ENCODE peak calls at places on chromosomes 2 and 18, in eight cellular contexts. One of them, this sample, is unnamed.

GRCh38 chr18:35616664-35617423 is 35.3 kb downstream of the GALNT1 start:
- DNase-seq in heart left ventricle: no peak
- DNase-seq in gastrocnemius medialis: no peak
- DNase-seq in erythroblast: peak; percentile 61
- DNase-seq in transverse colon: peak; percentile 66
- DNase-seq in A549: peak; percentile 21
- DNase-seq in right lobe of liver: peak; percentile 24
- DNase-seq in H54: peak; percentile 19
- DNase-seq in this sample: peak; percentile 84

GRCh38 chr2:114063346-114063745 is 173.5 kb downstream of the ACTR3 start:
- DNase-seq in heart left ventricle: no peak
- DNase-seq in gastrocnemius medialis: no peak
- DNase-seq in A549: no peak
- DNase-seq in erythroblast: no peak
- DNase-seq in transverse colon: no peak
- DNase-seq in H54: no peak
- DNase-seq in right lobe of liver: no peak
- DNase-seq in this sample: no peak

GRCh38 chr2:45706028-45706427 is 54.6 kb downstream of the PRKCE start:
- DNase-seq in A549: no peak
- DNase-seq in transverse colon: no peak
- DNase-seq in erythroblast: no peak
- DNase-seq in gastrocnemius medialis: no peak
- DNase-seq in heart left ventricle: no peak
- DNase-seq in H54: no peak
- DNase-seq in right lobe of liver: no peak
- DNase-seq in this sample: no peak

GRCh38 chr2:152525277-152525838 is 190.4 kb downstream of the FMNL2 start:
- DNase-seq in H54: peak; percentile 20
- DNase-seq in A549: no peak
- DNase-seq in gastrocnemius medialis: no peak
- DNase-seq in transverse colon: peak; percentile 44
- DNase-seq in heart left ventricle: peak; percentile 46
- DNase-seq in right lobe of liver: peak; percentile 24
- DNase-seq in erythroblast: no peak
- DNase-seq in this sample: no peak

GRCh38 chr2:120394764-120395163 is 48.8 kb downstream of the INHBB start:
- DNase-seq in right lobe of liver: no peak
- DNase-seq in H54: no peak
- DNase-seq in erythroblast: no peak
- DNase-seq in heart left ventricle: no peak
- DNase-seq in A549: no peak
- DNase-seq in gastrocnemius medialis: no peak
- DNase-seq in transverse colon: no peak
- DNase-seq in this sample: peak; percentile 8

GRCh38 chr2:67032091-67032490 is 365.0 kb upstream of the ETAA1 start:
- DNase-seq in erythroblast: no peak
- DNase-seq in H54: no peak
- DNase-seq in heart left ventricle: no peak
- DNase-seq in transverse colon: no peak
- DNase-seq in right lobe of liver: no peak
- DNase-seq in A549: no peak
- DNase-seq in gastrocnemius medialis: no peak
- DNase-seq in this sample: no peak

GRCh38 chr2:21367421-21367820 is 243.7 kb downstream of the TDRD15 start:
- DNase-seq in gastrocnemius medialis: no peak
- DNase-seq in H54: peak; percentile 33
- DNase-seq in erythroblast: no peak
- DNase-seq in heart left ventricle: no peak
- DNase-seq in A549: no peak
- DNase-seq in transverse colon: no peak
- DNase-seq in right lobe of liver: no peak
- DNase-seq in this sample: no peak

GRCh38 chr2:178190938-178191910 is 3.1 kb upstream of the OSBPL6 start:
- DNase-seq in A549: no peak
- DNase-seq in heart left ventricle: no peak
- DNase-seq in transverse colon: no peak
- DNase-seq in gastrocnemius medialis: no peak
- DNase-seq in right lobe of liver: no peak
- DNase-seq in erythroblast: peak; percentile 23
- DNase-seq in H54: no peak
- DNase-seq in this sample: no peak

GRCh38 chr2:173187911-173188788 is 112.5 kb downstream of the MAP3K20 start:
- DNase-seq in heart left ventricle: peak; percentile 28
- DNase-seq in right lobe of liver: no peak
- DNase-seq in gastrocnemius medialis: no peak
- DNase-seq in H54: no peak
- DNase-seq in transverse colon: no peak
- DNase-seq in A549: no peak
- DNase-seq in erythroblast: peak; percentile 59
- DNase-seq in this sample: no peak

GRCh38 chr2:186696337-186696736 is 2.5 kb downstream of the FAM171B start:
- DNase-seq in erythroblast: no peak
- DNase-seq in heart left ventricle: no peak
- DNase-seq in A549: no peak
- DNase-seq in right lobe of liver: no peak
- DNase-seq in H54: no peak
- DNase-seq in transverse colon: no peak
- DNase-seq in gastrocnemius medialis: no peak
- DNase-seq in this sample: no peak

GRCh38 chr18:72470391-72470790 is 73.8 kb downstream of the CBLN2 start:
- DNase-seq in erythroblast: no peak
- DNase-seq in heart left ventricle: no peak
- DNase-seq in A549: no peak
- DNase-seq in gastrocnemius medialis: no peak
- DNase-seq in right lobe of liver: no peak
- DNase-seq in transverse colon: no peak
- DNase-seq in H54: no peak
- DNase-seq in this sample: no peak

GRCh38 chr2:240481720-240482119 is 46.3 kb downstream of the GPC1 start:
- DNase-seq in A549: no peak
- DNase-seq in transverse colon: no peak
- DNase-seq in H54: no peak
- DNase-seq in right lobe of liver: no peak
- DNase-seq in heart left ventricle: no peak
- DNase-seq in erythroblast: no peak
- DNase-seq in gastrocnemius medialis: no peak
- DNase-seq in this sample: no peak

GRCh38 chr2:42156756-42157155 is 12.4 kb upstream of the EML4 start:
- DNase-seq in heart left ventricle: no peak
- DNase-seq in H54: no peak
- DNase-seq in gastrocnemius medialis: no peak
- DNase-seq in A549: no peak
- DNase-seq in right lobe of liver: no peak
- DNase-seq in erythroblast: no peak
- DNase-seq in transverse colon: no peak
- DNase-seq in this sample: no peak

GRCh38 chr2:200406379-200406778 is 99.9 kb downstream of the SPATS2L start:
- DNase-seq in A549: no peak
- DNase-seq in erythroblast: no peak
- DNase-seq in gastrocnemius medialis: no peak
- DNase-seq in right lobe of liver: no peak
- DNase-seq in transverse colon: no peak
- DNase-seq in H54: no peak
- DNase-seq in heart left ventricle: no peak
- DNase-seq in this sample: no peak

GRCh38 chr2:234368861-234369261 is 128.0 kb downstream of the ARL4C start:
- DNase-seq in erythroblast: no peak
- DNase-seq in gastrocnemius medialis: peak; percentile 13
- DNase-seq in A549: peak; percentile 53
- DNase-seq in transverse colon: peak; percentile 55
- DNase-seq in right lobe of liver: no peak
- DNase-seq in H54: peak; percentile 56
- DNase-seq in heart left ventricle: no peak
- DNase-seq in this sample: peak; percentile 66

GRCh38 chr2:174764281-174765063 is at the start of gene CHRNA1:
- DNase-seq in heart left ventricle: no peak
- DNase-seq in erythroblast: no peak
- DNase-seq in transverse colon: no peak
- DNase-seq in A549: no peak
- DNase-seq in gastrocnemius medialis: peak; percentile 77
- DNase-seq in H54: no peak
- DNase-seq in right lobe of liver: no peak
- DNase-seq in this sample: no peak

GRCh38 chr2:191245046-191245868 is at the start of gene MYO1B:
- DNase-seq in right lobe of liver: peak; percentile 91
- DNase-seq in transverse colon: peak; percentile 82
- DNase-seq in A549: peak; percentile 58
- DNase-seq in H54: no peak
- DNase-seq in erythroblast: peak; percentile 18
- DNase-seq in gastrocnemius medialis: peak; percentile 6
- DNase-seq in heart left ventricle: peak; percentile 80
- DNase-seq in this sample: peak; percentile 76
- TF ChIP-seq POLR2A in right lobe of liver: peak; percentile 93
- TF ChIP-seq POLR2A in transverse colon: peak; percentile 31
- TF ChIP-seq POLR2A in A549: peak; percentile 90
- TF ChIP-seq POLR2A in H54: no peak
- TF ChIP-seq POLR2A in erythroblast: no peak
- TF ChIP-seq POLR2A in gastrocnemius medialis: peak; percentile 53
- TF ChIP-seq POLR2A in heart left ventricle: no peak
- TF ChIP-seq POLR2A in this sample: peak; percentile 32

GRCh38 chr2:8676191-8676914 is 5.5 kb upstream of the ID2 start:
- DNase-seq in erythroblast: peak; percentile 72
- DNase-seq in heart left ventricle: peak; percentile 92
- DNase-seq in transverse colon: peak; percentile 79
- DNase-seq in right lobe of liver: peak; percentile 94
- DNase-seq in A549: no peak
- DNase-seq in H54: no peak
- DNase-seq in gastrocnemius medialis: peak; percentile 72
- DNase-seq in this sample: no peak
- TF ChIP-seq POLR2A in erythroblast: peak; percentile 50
- TF ChIP-seq POLR2A in heart left ventricle: no peak
- TF ChIP-seq POLR2A in transverse colon: peak; percentile 56
- TF ChIP-seq POLR2A in right lobe of liver: peak; percentile 84
- TF ChIP-seq POLR2A in A549: no peak
- TF ChIP-seq POLR2A in H54: no peak
- TF ChIP-seq POLR2A in gastrocnemius medialis: peak; percentile 30
- TF ChIP-seq POLR2A in this sample: peak; percentile 32

DNA sequence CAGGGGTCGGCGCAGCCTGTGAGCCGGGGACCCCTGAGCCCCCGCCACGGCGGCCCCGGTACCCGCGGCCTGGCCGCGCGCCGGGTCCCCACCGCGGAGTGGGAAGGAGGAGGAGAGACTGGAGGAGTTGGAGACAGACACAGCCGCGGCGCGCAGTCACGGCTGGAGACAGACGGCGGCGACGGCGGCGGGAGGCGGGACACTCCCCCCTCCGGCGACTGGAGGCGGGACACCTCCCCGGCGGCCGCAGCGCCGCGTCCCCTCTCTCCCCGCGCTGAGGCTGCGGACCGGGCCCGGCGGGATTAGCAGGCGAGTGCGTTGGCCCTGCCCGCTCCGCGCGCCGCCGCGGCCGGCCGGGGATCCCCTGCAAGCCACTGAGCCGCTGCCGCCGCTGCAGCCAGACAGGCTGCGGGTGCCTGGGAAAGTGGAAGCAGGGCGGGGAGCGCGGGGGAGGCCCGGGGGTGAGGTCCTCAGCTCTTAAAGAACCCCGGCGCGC is 1.0 kb upstream of the LDLRAD4 start:
- DNase-seq in H54: peak; percentile 23
- DNase-seq in transverse colon: peak; percentile 70
- DNase-seq in heart left ventricle: peak; percentile 74
- DNase-seq in right lobe of liver: peak; percentile 78
- DNase-seq in A549: no peak
- DNase-seq in gastrocnemius medialis: peak; percentile 48
- DNase-seq in erythroblast: peak; percentile 58
- DNase-seq in this sample: peak; percentile 84
- TF ChIP-seq POLR2A in H54: no peak
- TF ChIP-seq POLR2A in transverse colon: no peak
- TF ChIP-seq POLR2A in heart left ventricle: no peak
- TF ChIP-seq POLR2A in right lobe of liver: peak; percentile 35
- TF ChIP-seq POLR2A in A549: no peak
- TF ChIP-seq POLR2A in gastrocnemius medialis: peak; percentile 55
- TF ChIP-seq POLR2A in erythroblast: no peak
- TF ChIP-seq POLR2A in this sample: peak; percentile 45

GRCh38 chr2:162573288-162573687 is 229.4 kb downstream of the GCA start:
- DNase-seq in erythroblast: no peak
- DNase-seq in transverse colon: no peak
- DNase-seq in H54: no peak
- DNase-seq in A549: no peak
- DNase-seq in right lobe of liver: no peak
- DNase-seq in heart left ventricle: no peak
- DNase-seq in gastrocnemius medialis: no peak
- DNase-seq in this sample: no peak

GRCh38 chr2:162579986-162580385 is 236.1 kb downstream of the GCA start:
- DNase-seq in gastrocnemius medialis: no peak
- DNase-seq in H54: no peak
- DNase-seq in right lobe of liver: no peak
- DNase-seq in transverse colon: no peak
- DNase-seq in A549: no peak
- DNase-seq in erythroblast: no peak
- DNase-seq in heart left ventricle: no peak
- DNase-seq in this sample: no peak

GRCh38 chr2:162579169-162579568 is 235.2 kb downstream of the GCA start:
- DNase-seq in heart left ventricle: no peak
- DNase-seq in gastrocnemius medialis: no peak
- DNase-seq in H54: no peak
- DNase-seq in transverse colon: no peak
- DNase-seq in erythroblast: no peak
- DNase-seq in right lobe of liver: no peak
- DNase-seq in A549: no peak
- DNase-seq in this sample: no peak

GRCh38 chr2:162574615-162575452 is 230.9 kb downstream of the GCA start:
- DNase-seq in A549: no peak
- DNase-seq in H54: no peak
- DNase-seq in erythroblast: no peak
- DNase-seq in right lobe of liver: peak; percentile 70
- DNase-seq in gastrocnemius medialis: no peak
- DNase-seq in transverse colon: peak; percentile 11
- DNase-seq in heart left ventricle: no peak
- DNase-seq in this sample: no peak
- TF ChIP-seq POLR2A in A549: no peak
- TF ChIP-seq POLR2A in H54: no peak
- TF ChIP-seq POLR2A in erythroblast: no peak
- TF ChIP-seq POLR2A in right lobe of liver: no peak
- TF ChIP-seq POLR2A in gastrocnemius medialis: no peak
- TF ChIP-seq POLR2A in transverse colon: no peak
- TF ChIP-seq POLR2A in heart left ventricle: no peak
- TF ChIP-seq POLR2A in this sample: no peak

GRCh38 chr2:26691881-26692813 is at the start of gene KCNK3:
- DNase-seq in H54: peak; percentile 30
- DNase-seq in gastrocnemius medialis: no peak
- DNase-seq in erythroblast: peak; percentile 24
- DNase-seq in A549: peak; percentile 50
- DNase-seq in heart left ventricle: peak; percentile 83
- DNase-seq in transverse colon: peak; percentile 43
- DNase-seq in right lobe of liver: peak; percentile 40
- DNase-seq in this sample: no peak
- TF ChIP-seq POLR2A in H54: no peak
- TF ChIP-seq POLR2A in gastrocnemius medialis: no peak
- TF ChIP-seq POLR2A in erythroblast: no peak
- TF ChIP-seq POLR2A in A549: no peak
- TF ChIP-seq POLR2A in heart left ventricle: no peak
- TF ChIP-seq POLR2A in transverse colon: no peak
- TF ChIP-seq POLR2A in right lobe of liver: no peak
- TF ChIP-seq POLR2A in this sample: no peak